ENCODE peak calls at places on chromosome 17, in seven cellular contexts. P is heart left ventricle, T is ovary, X is sigmoid colon, U is colonic mucosa, K is epithelial cell of esophagus, R is NB4. N is an unnamed sample.

GRCh38 chr17:80877095-80877828 is 114.4 kb upstream of the CHMP6 start:
- DNase-seq in X (no peak), K (no peak), P (no peak), R (no peak), U (no peak), T (no peak), N (no peak)

GRCh38 chr17:33112763-33113162 is 121.1 kb downstream of the SPACA3 start:
- DNase-seq in P (no peak), U (no peak), K (peak; percentile 98), X (no peak), R (no peak), T (no peak), N (no peak)

GRCh38 chr17:51374220-51374619 is 113.9 kb downstream of the UTP18 start:
- DNase-seq in T (no peak), R (no peak), K (no peak), P (no peak), U (no peak), X (no peak), N (no peak)

GRCh38 chr17:4908301-4908700 is 5.4 kb upstream of the CHRNE start:
- DNase-seq in U (no peak), K (peak; percentile 94), X (no peak), P (no peak), R (no peak), T (no peak), N (no peak)

GRCh38 chr17:75854881-75855309 is 240 bp downstream of the WBP2 start:
- DNase-seq in R (no peak), K (no peak), T (no peak), U (no peak), X (no peak), P (no peak), N (no peak)

GRCh38 chr17:9880582-9880999 is 24.5 kb downstream of the RCVRN start:
- DNase-seq in X (no peak), K (peak; percentile 73), P (no peak), U (no peak), T (no peak), R (peak; percentile 76), N (no peak)

GRCh38 chr17:51647873-51648272 is 387.5 kb downstream of the UTP18 start:
- DNase-seq in T (no peak), X (no peak), K (peak; percentile 69), U (no peak), P (no peak), R (no peak), N (no peak)

GRCh38 chr17:60102632-60103047 is 23.9 kb upstream of the HEATR6 start:
- DNase-seq in K (peak; percentile 70), X (no peak), R (peak; percentile 44), P (no peak), T (no peak), U (peak; percentile 25), N (no peak)

GRCh38 chr17:39739885-39740356 is 2.2 kb downstream of the GRB7 start:
- DNase-seq in P (no peak), R (no peak), U (no peak), K (peak; percentile 79), T (no peak), X (no peak), N (peak; percentile 40)

GRCh38 chr17:27623578-27623977 is 7.4 kb upstream of the LGALS9 start:
- DNase-seq in U (no peak), T (no peak), X (no peak), P (no peak), R (no peak), K (no peak), N (no peak)

GRCh38 chr17:307741-308507 is 44.7 kb downstream of the RPH3AL start:
- DNase-seq in R (no peak), K (no peak), T (peak; percentile 65), U (no peak), X (peak; percentile 92), P (peak; percentile 73), N (peak; percentile 72)

GRCh38 chr17:8994319-8994718 is 27.0 kb upstream of the NTN1 start:
- DNase-seq in T (peak; percentile 37), P (peak; percentile 82), X (peak; percentile 75), K (peak; percentile 45), R (peak; percentile 63), U (peak; percentile 79), N (peak; percentile 77)

GRCh38 chr17:9364837-9365430 is 210.7 kb downstream of the STX8 start:
- DNase-seq in P (no peak), U (no peak), T (no peak), K (no peak), X (no peak), R (no peak), N (no peak)

GRCh38 chr17:45006927-45007461 is 38.9 kb upstream of the C1QL1 start:
- DNase-seq in K (no peak), T (no peak), X (no peak), P (no peak), U (no peak), R (peak; percentile 32), N (no peak)

GRCh38 chr17:21287703-21288449 is 3.4 kb downstream of the MAP2K3 start:
- DNase-seq in T (peak; percentile 83), K (peak; percentile 96), U (peak; percentile 98), R (peak; percentile 99), P (peak; percentile 97), X (peak; percentile 98), N (peak; percentile 98)

GRCh38 chr17:78117027-78117981 is 11.3 kb downstream of the TMC6 start:
- DNase-seq in T (no peak), U (no peak), X (no peak), K (peak; percentile 26), R (no peak), P (peak; percentile 64), N (no peak)

GRCh38 chr17:60391419-60392041 is 403 bp downstream of the USP32 start:
- DNase-seq in T (no peak), P (no peak), U (no peak), R (no peak), X (no peak), K (no peak), N (no peak)

GRCh38 chr17:9291912-9292562 is 270.7 kb downstream of the NTN1 start:
- DNase-seq in P (peak; percentile 66), X (peak; percentile 83), T (peak; percentile 41), R (peak; percentile 35), U (peak; percentile 51), K (peak; percentile 40), N (peak; percentile 49)

GRCh38 chr17:21278304-21279197 is 6.0 kb upstream of the MAP2K3 start:
- DNase-seq in R (peak; percentile 30), T (no peak), X (no peak), P (no peak), U (peak; percentile 86), K (peak; percentile 42), N (peak; percentile 49)

GRCh38 chr17:32626371-32626770 is 139.6 kb downstream of the CDK5R1 start:
- DNase-seq in R (no peak), T (no peak), U (no peak), P (no peak), X (no peak), K (no peak), N (no peak)

GRCh38 chr17:70169707-70170597 is 620 bp downstream of the KCNJ2 start:
- DNase-seq in U (no peak), X (peak; percentile 64), R (no peak), T (peak; percentile 37), K (peak; percentile 21), P (no peak), N (no peak)

GRCh38 chr17:80000136-80000535 is 35.5 kb downstream of the TBC1D16 start:
- DNase-seq in K (no peak), U (no peak), P (no peak), R (no peak), T (no peak), X (no peak), N (no peak)

GRCh38 chr17:48997103-48997826 is at the start of gene IGF2BP1:
- DNase-seq in R (peak; percentile 93), U (no peak), K (peak; percentile 13), X (no peak), T (no peak), P (no peak), N (no peak)
- H3K4me3 ChIP-seq in R (peak within 1 kb of the TSS; percentile 97), U (peak within 1 kb of the TSS; percentile 14), K (peak within 1 kb of the TSS; percentile 49), X (peak within 1 kb of the TSS; percentile 15), T (no peak within 1 kb of the TSS), P (peak within 1 kb of the TSS; percentile 40), N (no peak within 1 kb of the TSS)

GRCh38 chr17:72639711-72640110 is 452.8 kb downstream of the SLC39A11 start:
- DNase-seq in T (no peak), K (no peak), U (no peak), P (no peak), R (no peak), X (no peak), N (no peak)

GRCh38 chr17:72635034-72635654 is 457.3 kb downstream of the SLC39A11 start:
- DNase-seq in U (peak; percentile 63), K (no peak), T (no peak), X (no peak), R (no peak), P (no peak), N (no peak)

GRCh38 chr17:72631568-72631967 is 460.9 kb downstream of the SLC39A11 start:
- DNase-seq in T (no peak), U (no peak), X (no peak), R (no peak), P (no peak), K (peak; percentile 79), N (no peak)

GRCh38 chr17:72632026-72632684 is 460.3 kb downstream of the SLC39A11 start:
- DNase-seq in K (peak; percentile 69), R (no peak), U (peak; percentile 97), T (no peak), P (no peak), X (no peak), N (peak; percentile 16)

DNA sequence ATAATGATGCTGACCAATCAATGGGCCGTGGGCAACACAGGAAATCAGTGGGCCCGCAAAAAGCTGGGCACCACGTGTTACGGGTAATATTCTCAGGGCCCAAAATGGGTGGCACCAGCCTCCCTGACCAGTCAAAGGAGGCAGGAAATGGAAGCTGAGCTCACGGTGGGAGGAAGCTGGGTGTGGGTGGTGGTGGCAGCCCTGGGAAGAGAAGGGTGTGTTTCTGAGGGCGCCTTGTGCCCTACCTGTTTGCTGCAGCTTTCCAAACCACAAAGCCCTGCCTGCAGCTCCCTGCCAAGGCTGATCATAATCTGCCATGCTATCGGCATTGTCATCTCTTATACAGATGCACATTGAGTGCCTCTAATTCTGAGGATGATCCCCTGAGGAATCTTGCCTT is 457.9 kb downstream of the SLC39A11 start:
- DNase-seq in U (peak; percentile 75), X (no peak), T (no peak), K (peak; percentile 42), P (no peak), R (no peak), N (no peak)
- H3K4me3 ChIP-seq in U (no peak overlapping the region), X (no peak overlapping the region), T (no peak overlapping the region), K (no peak overlapping the region), P (no peak overlapping the region), R (no peak overlapping the region), N (no peak overlapping the region)

DNA sequence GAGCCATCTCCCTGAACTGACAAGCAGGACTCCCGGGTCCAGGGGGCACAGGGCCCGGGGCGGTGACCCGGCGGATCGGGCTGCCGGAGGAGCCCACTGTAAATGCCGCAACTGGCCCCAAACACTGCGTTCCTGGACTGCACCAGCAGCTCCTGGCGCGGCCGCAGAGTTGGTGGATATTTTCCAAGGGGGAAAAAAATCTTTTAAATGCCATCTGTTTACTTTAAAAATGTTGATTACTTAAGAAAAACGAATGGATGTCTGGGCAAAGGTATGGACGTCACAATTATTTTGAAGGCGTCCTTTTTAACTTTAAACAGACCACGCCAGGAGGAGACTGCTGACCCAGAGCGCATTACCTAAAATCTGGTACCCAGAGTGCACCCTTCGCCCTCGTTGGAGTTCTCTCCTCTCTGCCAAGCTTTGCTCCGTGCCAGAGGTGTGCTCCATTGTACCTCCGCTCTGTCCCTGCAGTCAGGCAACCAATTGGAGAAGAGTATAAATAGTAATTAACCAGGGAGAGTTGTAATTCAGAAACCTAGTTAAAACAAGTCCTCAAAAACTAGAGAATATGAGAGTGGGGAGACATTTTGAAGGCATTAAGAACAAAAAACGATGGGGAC is 3.5 kb downstream of the HS3ST3B1 start:
- DNase-seq in P (no peak), X (no peak), K (no peak), T (no peak), U (no peak), R (no peak), N (no peak)
- H3K4me3 ChIP-seq in P (peak overlapping the region; percentile 64), X (peak overlapping the region; percentile 53), K (no peak overlapping the region), T (no peak overlapping the region), U (peak overlapping the region; percentile 15), R (no peak overlapping the region), N (no peak overlapping the region)

GRCh38 chr17:82837586-82838320 is 2.1 kb downstream of the ZNF750 start:
- DNase-seq in P (no peak), T (no peak), K (no peak), X (peak; percentile 28), U (peak; percentile 57), R (peak; percentile 32), N (no peak)
- H3K4me3 ChIP-seq in P (no peak overlapping the region), T (no peak overlapping the region), K (peak overlapping the region; percentile 70), X (no peak overlapping the region), U (no peak overlapping the region), R (no peak overlapping the region), N (no peak overlapping the region)

N was measured in pancreas.